ENCODE peak calls at places on chromosomes 12 and 14, in four cellular contexts. L, A, Y and J are unnamed samples.
A peak's percentile ranks its signal among the peaks of the same experiment; 100 is the strongest.

GRCh38 chr14:61280526-61281185 is 482 bp downstream of the TMEM30B start:
- DNase-seq in A (peak; percentile 65), L (peak; percentile 34), Y (peak; percentile 79), J (peak; percentile 75)

GRCh38 chr14:98018626-98019025 is 1221.4 kb downstream of the VRK1 start:
- DNase-seq in A (no peak), Y (no peak), L (no peak), J (no peak)

GRCh38 chr12:108425238-108425795 is 86.2 kb upstream of the CMKLR1 start:
- DNase-seq in Y (peak; percentile 62), A (peak; percentile 73), L (no peak), J (peak; percentile 61)

GRCh38 chr12:3441435-3441834 is 49.6 kb upstream of the PRMT8 start:
- DNase-seq in A (peak; percentile 24), Y (no peak), L (no peak), J (no peak)

GRCh38 chr12:52208424-52209165 is 16.8 kb upstream of the KRT80 start:
- DNase-seq in A (no peak), L (no peak), Y (no peak), J (no peak)

GRCh38 chr12:124764870-124765570 is 98.6 kb downstream of the SCARB1 start:
- DNase-seq in Y (no peak), L (peak; percentile 89), A (no peak), J (no peak)

GRCh38 chr12:7801460-7801859 is 12.3 kb downstream of the NANOG start:
- DNase-seq in Y (no peak), A (no peak), L (no peak), J (no peak)

GRCh38 chr14:74571441-74571841 is 40.6 kb downstream of the LTBP2 start:
- DNase-seq in L (peak; percentile 70), Y (no peak), A (no peak), J (no peak)

GRCh38 chr12:25629341-25629740 is 76.3 kb upstream of the LMNTD1 start:
- DNase-seq in A (no peak), L (no peak), Y (no peak), J (peak; percentile 19)

GRCh38 chr14:53683229-53683628 is 273.4 kb downstream of the BMP4 start:
- DNase-seq in L (no peak), A (no peak), Y (no peak), J (no peak)

GRCh38 chr12:113403435-113404415 is at the start of gene SDS:
- DNase-seq in A (no peak), L (peak; percentile 24), Y (no peak), J (no peak)

GRCh38 chr14:65160091-65160490 is 57.8 kb upstream of the MAX start:
- DNase-seq in L (no peak), A (no peak), Y (no peak), J (no peak)
- H3K4me2 ChIP-seq in L (no peak overlapping the region), A (no peak overlapping the region), Y (no peak overlapping the region), J (no peak overlapping the region)

GRCh38 chr14:103492572-103492971 is 30.1 kb downstream of the CKB start:
- DNase-seq in Y (no peak), A (no peak), L (no peak), J (no peak)
- H3K56ac ChIP-seq in Y (no peak overlapping the region), A (no peak overlapping the region), L (no peak overlapping the region), J (no peak overlapping the region)

GRCh38 chr12:88549929-88550328 is 30.3 kb downstream of the KITLG start:
- DNase-seq in L (no peak), Y (no peak), A (no peak), J (no peak)

GRCh38 chr12:88544991-88545684 is 35.1 kb downstream of the KITLG start:
- DNase-seq in L (peak; percentile 67), A (no peak), Y (no peak), J (no peak)

GRCh38 chr12:88552672-88553079 is 27.6 kb downstream of the KITLG start:
- DNase-seq in L (peak; percentile 55), A (no peak), Y (no peak), J (no peak)

DNA sequence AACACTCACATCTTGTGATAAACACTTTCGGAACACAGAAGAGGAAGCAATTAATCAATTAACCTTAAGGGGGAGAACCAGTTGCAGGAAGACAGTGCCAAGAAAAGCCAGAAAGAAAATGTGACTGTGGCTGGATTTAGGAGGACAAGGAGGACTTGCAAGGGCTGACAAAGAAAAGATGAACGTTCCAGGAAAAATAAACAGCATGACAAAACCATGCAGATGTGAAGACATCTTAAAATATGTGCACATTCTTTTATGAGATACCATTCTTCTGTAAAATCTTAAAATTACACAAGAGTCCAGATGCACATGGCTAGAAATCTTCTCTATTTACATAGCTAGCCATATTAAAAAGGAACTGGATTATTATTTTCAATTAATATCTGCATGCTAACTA is 33.4 kb downstream of the KITLG start:
- DNase-seq in Y (no peak), A (no peak), L (peak; percentile 65), J (no peak)
- H3K4me2 ChIP-seq in Y (no peak overlapping the region), A (no peak overlapping the region), L (peak overlapping the region; percentile 79), J (no peak overlapping the region)

GRCh38 chr14:81392052-81392451 is 8.1 kb downstream of the STON2 start:
- DNase-seq in L (no peak), A (no peak), Y (no peak), J (no peak)

GRCh38 chr14:81396108-81396507 is 4.0 kb downstream of the STON2 start:
- DNase-seq in Y (no peak), L (no peak), A (no peak), J (peak; percentile 44)

GRCh38 chr14:81394739-81395138 is 5.4 kb downstream of the STON2 start:
- DNase-seq in Y (no peak), A (no peak), L (no peak), J (no peak)

GRCh38 chr14:81390706-81391105 is 9.4 kb downstream of the STON2 start:
- DNase-seq in Y (no peak), A (no peak), L (no peak), J (no peak)

DNA sequence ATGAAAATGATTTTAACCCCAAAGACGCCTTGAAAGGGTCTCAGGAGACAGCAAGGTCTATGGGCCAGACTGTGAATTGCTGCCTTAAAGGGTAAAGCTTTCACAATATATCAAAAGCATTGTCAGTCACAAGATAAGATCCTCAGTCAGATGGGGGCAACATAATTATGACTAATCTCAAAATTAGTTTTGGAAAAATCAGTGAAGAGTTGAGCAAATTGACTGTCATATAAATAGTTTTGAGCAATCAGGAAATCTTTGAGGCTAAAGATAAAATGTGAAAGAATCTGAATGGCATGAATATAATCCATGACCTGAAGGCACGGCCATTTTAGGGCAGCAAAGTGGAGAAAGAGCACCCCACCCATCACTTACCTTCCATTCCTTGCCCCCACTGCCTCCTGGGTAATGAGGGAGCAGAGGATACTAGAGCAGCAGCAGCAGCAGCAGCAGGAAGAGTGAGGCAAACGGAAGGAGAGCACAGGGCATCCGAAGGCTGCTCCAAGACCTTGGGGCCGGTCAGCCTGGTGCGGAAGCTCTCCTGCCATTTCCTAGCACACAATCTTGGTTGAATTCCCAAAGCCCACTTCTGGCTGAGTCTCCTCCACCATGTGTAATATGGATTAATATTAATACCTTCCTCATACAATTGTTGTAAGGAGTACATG is 7.0 kb downstream of the STON2 start:
- DNase-seq in Y (no peak), A (no peak), L (no peak), J (peak; percentile 38)
- H3K56ac ChIP-seq in Y (no peak overlapping the region), A (no peak overlapping the region), L (no peak overlapping the region), J (no peak overlapping the region)

DNA sequence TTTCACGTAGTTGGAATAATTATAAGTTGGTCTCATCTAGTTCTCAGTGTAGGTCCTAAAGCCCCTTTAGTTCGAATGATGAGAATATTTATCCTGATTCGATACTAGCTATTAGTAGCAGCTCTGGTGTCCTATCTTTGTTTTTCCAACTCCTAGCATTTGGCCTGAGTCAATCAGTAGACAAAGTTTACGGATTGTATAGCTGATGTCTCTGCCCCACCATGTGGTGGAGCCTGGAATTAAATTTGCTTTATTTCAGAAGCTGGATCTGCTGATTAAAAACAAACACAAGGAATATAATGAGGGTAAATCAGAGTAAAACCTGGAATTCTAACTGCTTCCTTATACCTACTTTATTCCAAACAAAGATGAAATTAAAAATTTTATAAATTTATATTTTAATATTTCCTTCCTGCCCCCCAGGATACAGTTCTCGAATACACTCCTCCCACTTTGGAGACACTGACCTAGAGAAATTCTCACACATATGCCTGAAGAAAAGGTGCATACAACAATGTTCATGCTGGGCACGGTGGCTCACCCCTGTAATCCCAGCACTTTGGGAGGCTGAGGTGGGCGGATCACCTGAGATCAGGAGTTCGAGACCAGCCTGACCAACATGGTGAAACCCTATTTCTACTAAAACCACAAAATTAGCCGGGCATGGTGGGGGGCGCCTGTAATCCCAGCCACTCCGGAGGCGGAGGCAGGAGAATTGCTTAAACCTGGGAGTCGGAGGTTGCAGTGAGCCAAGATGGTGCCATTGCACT is 7.6 kb upstream of the BRMS1L start:
- DNase-seq in A (no peak), Y (no peak), L (peak; percentile 58), J (peak; percentile 48)
- H3K4me2 ChIP-seq in A (no peak overlapping the region), Y (no peak overlapping the region), L (no peak overlapping the region), J (no peak overlapping the region)

GRCh38 chr12:57096099-57096572 is 7.2 kb downstream of the NAB2 start:
- DNase-seq in A (no peak), Y (no peak), L (no peak), J (no peak)
- H3K56ac ChIP-seq in A (no peak overlapping the region), Y (no peak overlapping the region), L (no peak overlapping the region), J (no peak overlapping the region)

GRCh38 chr14:29030121-29030520 is 263.5 kb downstream of the FOXG1 start:
- DNase-seq in L (peak; percentile 59), A (no peak), Y (no peak), J (no peak)

GRCh38 chr14:29030970-29031369 is 264.4 kb downstream of the FOXG1 start:
- DNase-seq in L (no peak), A (no peak), Y (no peak), J (no peak)

GRCh38 chr14:29028973-29029582 is 262.5 kb downstream of the FOXG1 start:
- DNase-seq in Y (peak; percentile 56), L (peak; percentile 50), A (peak; percentile 72), J (peak; percentile 82)
- H3K4me2 ChIP-seq in Y (peak overlapping the region; percentile 36), L (peak overlapping the region; percentile 14), A (no peak overlapping the region), J (no peak overlapping the region)

DNA sequence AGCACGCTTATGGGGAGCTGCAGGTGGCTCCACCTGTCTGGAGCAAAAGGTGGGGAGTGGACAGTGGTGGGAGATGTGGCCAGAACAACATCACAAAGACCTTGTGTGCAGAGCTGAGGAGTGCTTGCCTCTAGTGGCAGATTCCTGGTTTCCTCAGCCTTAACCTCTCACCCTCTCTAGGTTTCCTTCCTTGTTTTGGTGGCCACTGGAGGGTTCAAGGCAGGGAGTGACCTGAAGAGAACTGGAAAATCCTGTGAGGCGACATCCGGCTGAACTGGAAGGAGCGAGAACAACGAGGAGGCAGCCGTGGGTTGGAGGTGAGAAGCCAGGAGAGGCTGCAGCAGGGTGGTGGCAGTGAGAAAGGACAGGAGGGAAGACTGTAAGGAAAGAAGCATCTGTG is 6.3 kb upstream of the FLVCR2 start:
- DNase-seq in Y (no peak), A (no peak), L (no peak), J (no peak)
- H3K56ac ChIP-seq in Y (no peak overlapping the region), A (no peak overlapping the region), L (no peak overlapping the region), J (no peak overlapping the region)

GRCh38 chr12:65074932-65075331 is 46.2 kb downstream of the WIF1 start:
- DNase-seq in A (no peak), L (no peak), Y (no peak), J (peak; percentile 8)
- H3K4me2 ChIP-seq in A (no peak overlapping the region), L (no peak overlapping the region), Y (no peak overlapping the region), J (no peak overlapping the region)